ENCODE peak calls at places on chromosomes 16 and 17, in four cellular contexts. Z is fibroblast of lung, R is breast epithelium, P is AG04450. T is an unnamed sample.

GRCh38 chr17:38464251-38464722 is 36.0 kb downstream of the ARHGAP23 start:
- DNase-seq in P (no peak), R (no peak), Z (peak; percentile 34), T (no peak)

GRCh38 chr17:34883106-34884000 is 77.9 kb downstream of the CCT6B start:
- DNase-seq in P (no peak), Z (no peak), R (no peak), T (no peak)

GRCh38 chr17:44527102-44527501 is 23.9 kb upstream of the GPATCH8 start:
- DNase-seq in P (no peak), Z (no peak), R (no peak), T (no peak)

GRCh38 chr16:30903596-30903995 is 7.2 kb downstream of the CTF1 start:
- DNase-seq in P (no peak), Z (no peak), R (no peak), T (no peak)

GRCh38 chr16:20744922-20745440 is 3.4 kb upstream of the THUMPD1 start:
- DNase-seq in Z (no peak), P (no peak), R (no peak), T (no peak)

GRCh38 chr16:11977206-11978041 is 890 bp downstream of the SNX29 start:
- DNase-seq in P (peak; percentile 56), Z (peak; percentile 85), R (no peak), T (peak; percentile 65)

GRCh38 chr16:84970447-84971127 is 40.7 kb downstream of the ZDHHC7 start:
- DNase-seq in R (peak; percentile 80), Z (peak; percentile 71), P (peak; percentile 64), T (peak; percentile 83)

GRCh38 chr17:40606548-40607353 is 40.9 kb downstream of the SMARCE1 start:
- DNase-seq in P (no peak), Z (no peak), R (no peak), T (no peak)

DNA sequence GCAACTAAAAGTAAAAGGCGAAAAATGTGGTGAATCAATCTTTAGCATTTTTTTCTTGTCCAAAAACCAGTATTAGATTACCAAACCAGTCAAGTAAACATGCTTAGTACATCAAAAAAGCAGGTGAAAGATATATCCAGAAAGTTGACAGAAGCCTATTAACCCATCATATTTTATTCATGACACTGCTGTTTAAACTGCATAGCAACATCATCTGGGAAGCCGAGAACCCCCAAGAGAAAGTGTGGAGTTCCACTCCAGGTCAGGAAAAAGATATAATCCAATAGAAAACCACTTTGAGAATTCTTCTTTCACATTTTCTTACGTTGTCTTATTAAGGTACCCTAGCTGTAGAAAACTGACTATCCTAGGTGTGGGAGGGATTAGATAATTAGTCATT is 466.8 kb upstream of the CDH8 start:
- DNase-seq in Z (no peak), R (no peak), P (no peak), T (no peak)
- H3K27ac ChIP-seq in Z (no peak overlapping the region), R (no peak overlapping the region), P (no peak overlapping the region), T (no peak overlapping the region)

GRCh38 chr17:47955497-47956461 is 1.9 kb downstream of the PRR15L start:
- DNase-seq in P (no peak), R (peak; percentile 79), Z (no peak), T (no peak)
- H3K27ac ChIP-seq in P (no peak overlapping the region), R (peak overlapping the region; percentile 95), Z (no peak overlapping the region), T (no peak overlapping the region)

GRCh38 chr16:70697601-70698170 is 11.8 kb upstream of the MTSS2 start:
- DNase-seq in R (no peak), P (no peak), Z (peak; percentile 72), T (no peak)
- H3K27ac ChIP-seq in R (peak overlapping the region; percentile 96), P (no peak overlapping the region), Z (no peak overlapping the region), T (peak overlapping the region; percentile 85)

DNA sequence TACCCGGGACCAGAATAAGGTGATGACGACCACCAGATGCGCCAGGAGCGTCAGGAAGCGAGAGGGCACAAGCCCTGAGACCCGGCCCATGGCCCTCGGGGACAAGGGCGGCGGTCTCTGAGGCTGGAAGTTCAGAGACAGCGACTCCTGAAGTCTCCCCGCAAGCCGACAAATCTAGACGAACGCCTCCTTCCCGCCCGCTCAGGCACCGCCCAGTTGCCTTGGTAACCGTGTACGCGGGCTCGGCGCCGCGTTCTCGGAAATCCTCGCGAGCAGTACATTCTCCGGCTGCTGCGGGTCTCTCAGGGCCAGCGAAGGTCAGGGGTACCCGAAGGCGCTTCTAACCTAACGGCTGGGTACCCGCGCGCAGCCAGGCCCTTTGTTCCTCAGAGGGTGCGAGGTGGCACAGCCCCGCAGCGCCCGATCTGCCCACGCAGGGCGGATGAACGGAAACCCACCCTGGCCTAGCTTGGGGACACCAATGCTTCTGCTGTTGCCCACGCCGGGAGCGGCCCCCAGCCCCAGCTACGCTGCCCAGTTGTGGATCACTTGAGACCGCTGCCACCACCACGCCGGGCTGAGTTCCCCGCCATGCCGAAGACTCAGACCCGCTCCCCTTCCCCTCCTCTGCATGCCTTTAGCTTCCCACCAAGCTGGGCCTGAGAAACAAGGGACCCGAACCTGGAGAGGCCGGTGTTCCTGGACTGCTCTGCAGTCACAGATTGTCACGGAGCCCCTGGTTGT is at the start of gene TMEM107:
- DNase-seq in Z (peak; percentile 75), P (no peak), R (peak; percentile 87), T (peak; percentile 91)
- H3K27ac ChIP-seq in Z (peak within 1 kb of the TSS; percentile 71), P (peak within 1 kb of the TSS; percentile 31), R (peak within 1 kb of the TSS; percentile 95), T (peak within 1 kb of the TSS; percentile 74)

GRCh38 chr16:57411362-57411976 is 6.9 kb downstream of the CCL17 start:
- DNase-seq in Z (no peak), R (no peak), P (no peak), T (no peak)

GRCh38 chr16:57412584-57412983 is 8.0 kb downstream of the CCL17 start:
- DNase-seq in Z (no peak), R (no peak), P (no peak), T (no peak)

GRCh38 chr16:57409065-57409464 is 4.5 kb downstream of the CCL17 start:
- DNase-seq in R (no peak), Z (no peak), P (no peak), T (no peak)

GRCh38 chr16:57407521-57408353 is 3.2 kb downstream of the CCL17 start:
- DNase-seq in Z (no peak), R (no peak), P (no peak), T (no peak)

GRCh38 chr16:57409870-57410585 is 5.5 kb downstream of the CCL17 start:
- DNase-seq in Z (no peak), R (no peak), P (no peak), T (no peak)
- H3K27ac ChIP-seq in Z (no peak overlapping the region), R (no peak overlapping the region), P (no peak overlapping the region), T (peak overlapping the region; percentile 58)

DNA sequence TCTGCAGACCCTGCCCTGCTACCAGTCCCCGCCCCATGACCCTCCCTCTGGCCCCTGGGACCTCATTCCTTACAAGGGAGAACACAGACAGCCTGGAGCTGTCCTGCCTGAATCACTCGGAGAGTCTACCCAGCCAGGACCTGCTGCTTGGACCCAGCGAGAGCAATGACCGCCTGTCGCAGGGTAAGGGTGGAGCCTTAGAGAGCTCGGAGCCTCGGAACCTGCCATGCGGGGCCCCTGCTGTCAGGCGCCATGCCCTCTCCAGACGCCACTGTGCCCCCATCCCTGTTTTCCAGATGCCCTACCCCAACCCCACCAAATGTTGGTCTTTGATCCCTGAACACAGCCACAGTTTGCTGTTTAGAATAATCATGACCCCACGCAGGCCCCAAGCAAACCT is 5.6 kb downstream of the SH2B1 start:
- DNase-seq in P (no peak), R (no peak), Z (no peak), T (no peak)
- H3K27ac ChIP-seq in P (no peak overlapping the region), R (no peak overlapping the region), Z (no peak overlapping the region), T (no peak overlapping the region)